ENCODE peak calls at places on chromosomes 1 and 21, in seven cellular contexts. O is CD4-positive, alpha-beta T cell; G is fibroblast of lung; V is GM10248; I is A549; W is kidney epithelial cell; K is neural crest cell. A is an unnamed sample.

GRCh38 chr21:37983336-37984095 is 67.3 kb upstream of the KCNJ6 start:
- DNase-seq in V (no peak), K (no peak), O (no peak), G (no peak), I (peak; percentile 7), W (peak; percentile 81), A (peak; percentile 17)

GRCh38 chr1:228109962-228110488 is 926 bp upstream of the MRPL55 start:
- DNase-seq in O (no peak), I (no peak), V (peak; percentile 10), W (no peak), G (no peak), K (no peak), A (no peak)

GRCh38 chr21:30479259-30479658 is 908 bp downstream of the KRTAP19-1 start:
- DNase-seq in G (no peak), I (no peak), K (no peak), V (no peak), W (no peak), O (no peak), A (no peak)

GRCh38 chr1:75134939-75135828 is 996 bp downstream of the LHX8 start:
- DNase-seq in W (no peak), O (no peak), G (peak; percentile 12), V (no peak), I (no peak), K (peak; percentile 28), A (no peak)

GRCh38 chr1:116738673-116739370 is 15.4 kb upstream of the CD2 start:
- DNase-seq in V (peak; percentile 64), W (no peak), I (no peak), G (no peak), K (no peak), O (no peak), A (no peak)

GRCh38 chr1:43766086-43766784 is 58.9 kb downstream of the ST3GAL3 start:
- DNase-seq in I (no peak), O (no peak), G (no peak), K (peak; percentile 9), W (no peak), V (no peak), A (no peak)

GRCh38 chr1:155241069-155241679 is 14.1 kb downstream of the ENTREP3 start:
- DNase-seq in I (peak; percentile 88), G (peak; percentile 87), W (no peak), V (peak; percentile 69), K (peak; percentile 50), O (peak; percentile 44), A (no peak)

GRCh38 chr1:234579967-234580366 is 30.0 kb downstream of the IRF2BP2 start:
- DNase-seq in I (peak; percentile 69), K (no peak), W (no peak), G (no peak), O (no peak), V (peak; percentile 37), A (no peak)

GRCh38 chr21:39182484-39183271 is 573 bp downstream of the PSMG1 start:
- DNase-seq in W (no peak), I (no peak), V (no peak), G (peak; percentile 42), K (no peak), O (no peak), A (no peak)

GRCh38 chr1:36160949-36161485 is 5.1 kb downstream of the MAP7D1 start:
- DNase-seq in I (peak; percentile 48), O (peak; percentile 70), K (peak; percentile 36), G (peak; percentile 63), V (peak; percentile 71), W (no peak), A (no peak)

GRCh38 chr1:7669559-7670208 is 101.4 kb upstream of the VAMP3 start:
- DNase-seq in W (no peak), O (peak; percentile 41), G (peak; percentile 22), K (peak; percentile 66), I (peak; percentile 61), V (peak; percentile 78), A (no peak)

GRCh38 chr1:158716335-158716734 is 4.2 kb downstream of the OR6K3 start:
- DNase-seq in V (no peak), G (no peak), I (no peak), W (no peak), O (no peak), K (no peak), A (no peak)

GRCh38 chr1:160646711-160647328 is at the start of gene SLAMF1:
- DNase-seq in O (no peak), G (no peak), I (no peak), V (no peak), K (no peak), W (no peak), A (no peak)

GRCh38 chr1:11804666-11805453 is 904 bp downstream of the MTHFR start:
- DNase-seq in K (no peak), W (no peak), V (no peak), I (no peak), O (no peak), G (peak; percentile 63), A (no peak)

GRCh38 chr1:111633736-111634135 is 14.1 kb downstream of the RAP1A start:
- DNase-seq in I (no peak), K (no peak), V (no peak), O (no peak), G (no peak), W (no peak), A (no peak)

GRCh38 chr21:14737922-14738321 is 191.8 kb upstream of the SAMSN1 start:
- DNase-seq in G (peak; percentile 19), K (peak; percentile 12), V (peak; percentile 17), I (peak; percentile 1), O (peak; percentile 8), W (peak; percentile 1), A (no peak)

GRCh38 chr1:101124405-101124804 is 98.8 kb upstream of the DPH5 start:
- DNase-seq in I (no peak), V (no peak), O (no peak), W (no peak), G (no peak), K (no peak), A (no peak)

GRCh38 chr1:117607471-117607870 is 1.6 kb downstream of the TENT5C start:
- DNase-seq in O (peak; percentile 34), I (no peak), V (no peak), K (no peak), G (no peak), W (no peak), A (no peak)

GRCh38 chr1:170707959-170708666 is 44.2 kb downstream of the PRRX1 start:
- DNase-seq in O (no peak), G (peak; percentile 95), K (no peak), W (peak; percentile 91), I (peak; percentile 34), V (no peak), A (peak; percentile 93)

GRCh38 chr1:30920827-30921226 is 12.3 kb upstream of the SDC3 start:
- DNase-seq in O (no peak), W (no peak), K (no peak), I (no peak), V (no peak), G (no peak), A (no peak)

DNA sequence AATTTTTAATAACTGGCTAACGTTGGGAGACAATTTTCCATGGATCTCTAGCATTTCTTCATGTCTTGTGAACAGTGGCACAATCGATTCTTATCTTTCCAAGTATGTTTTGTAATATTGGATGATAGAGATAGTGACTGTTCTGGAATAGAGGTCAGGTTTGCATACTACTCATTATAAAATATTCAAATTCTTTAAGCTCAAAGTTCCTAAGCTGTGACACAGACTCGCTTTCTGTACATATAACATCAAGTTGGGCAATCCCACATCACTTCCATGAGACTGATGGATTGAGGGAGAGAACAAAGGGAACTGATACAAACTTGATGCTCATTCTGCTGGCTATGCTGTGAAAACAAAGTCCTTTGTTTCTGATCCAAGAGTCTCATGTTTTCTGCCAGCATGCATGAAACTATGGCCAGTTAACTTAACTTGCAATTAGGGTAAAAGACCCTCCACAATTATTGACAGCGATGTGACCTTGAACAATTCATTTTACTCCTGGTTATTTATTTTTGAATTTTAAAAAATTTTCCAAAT is 392.4 kb downstream of the TTLL7 start:
- DNase-seq in W (no peak), G (no peak), O (no peak), V (no peak), I (no peak), K (no peak), A (no peak)
- TF ChIP-seq CTCF in W (no peak), G (no peak), O (no peak), V (no peak), I (no peak), K (no peak), A (no peak)

GRCh38 chr1:164704954-164705353 is 146.0 kb downstream of the PBX1 start:
- DNase-seq in V (no peak), I (no peak), O (no peak), W (no peak), K (no peak), G (no peak), A (no peak)
- TF ChIP-seq CTCF in V (no peak), I (no peak), O (no peak), W (peak; percentile 5), K (peak; percentile 38), G (peak; percentile 21), A (no peak)

GRCh38 chr1:153534933-153535663 is 693 bp downstream of the S100A6 start:
- DNase-seq in V (peak; percentile 39), W (no peak), I (peak; percentile 65), K (no peak), O (no peak), G (peak; percentile 60), A (no peak)
- TF ChIP-seq CTCF in V (no peak), W (no peak), I (no peak), K (no peak), O (no peak), G (no peak), A (peak; percentile 18)

DNA sequence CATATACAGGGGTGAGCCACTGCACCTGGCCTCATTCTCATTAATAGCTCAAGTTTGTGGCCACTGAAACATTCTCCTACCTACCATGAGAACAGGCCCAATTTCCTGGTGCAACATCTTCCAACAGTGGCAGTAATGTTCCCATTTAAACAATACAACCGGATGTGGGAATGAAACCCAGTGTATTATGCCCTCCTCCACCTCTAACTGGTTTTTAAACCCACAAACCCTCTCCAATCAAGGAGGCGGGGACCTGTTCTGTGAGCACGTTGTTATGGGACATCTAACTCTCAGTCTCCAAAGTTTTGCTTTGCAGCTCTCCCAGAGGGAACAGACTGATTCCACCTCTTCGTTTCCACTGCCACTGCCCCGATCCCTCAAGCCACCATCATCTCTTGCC is 2.6 kb downstream of the CTNNBIP1 start:
- DNase-seq in G (no peak), V (no peak), W (no peak), I (no peak), K (no peak), O (no peak), A (no peak)
- TF ChIP-seq CTCF in G (no peak), V (no peak), W (no peak), I (no peak), K (no peak), O (no peak), A (no peak)

DNA sequence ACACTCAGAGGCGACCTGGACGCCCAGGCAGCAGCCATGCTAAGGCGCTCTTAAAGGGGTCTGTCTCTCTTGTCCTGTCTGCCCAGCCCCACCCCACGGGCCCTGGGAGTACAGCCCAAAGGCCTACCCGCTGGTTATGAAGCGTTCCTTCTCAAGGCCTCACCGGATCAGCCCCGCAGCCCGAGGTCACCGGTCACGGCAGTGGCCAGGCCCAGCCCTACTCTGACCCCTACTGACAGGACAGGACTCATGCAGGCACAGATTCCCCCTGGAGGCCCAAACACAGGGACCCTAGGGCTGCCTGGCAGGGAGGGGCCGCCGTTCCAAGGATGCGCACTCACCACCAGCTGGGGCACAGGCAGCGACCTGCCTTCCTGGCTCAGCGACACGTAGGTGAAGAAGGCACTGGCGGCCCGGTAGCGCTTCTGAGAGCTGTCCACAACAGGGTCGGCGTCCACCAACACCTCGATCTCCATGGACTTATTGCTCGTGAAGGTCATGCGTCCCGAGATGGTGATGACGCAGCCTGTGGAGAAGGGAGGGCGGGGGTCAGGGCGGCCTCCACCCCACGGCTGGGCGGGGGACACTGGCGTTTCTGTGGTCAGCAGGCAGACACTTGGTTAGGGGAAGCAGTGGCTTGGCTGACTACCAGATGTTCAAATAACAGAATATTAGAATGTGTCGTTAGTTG is 20.0 kb upstream of the GPR153 start:
- DNase-seq in K (peak; percentile 62), W (no peak), O (no peak), G (peak; percentile 74), I (peak; percentile 23), V (no peak), A (no peak)
- TF ChIP-seq CTCF in K (peak; percentile 60), W (peak; percentile 55), O (no peak), G (peak; percentile 67), I (peak; percentile 11), V (no peak), A (peak; percentile 36)